ENCODE peak calls at places on chromosomes 1 and 21, in four cellular contexts. M, T, K and R are unnamed samples.

GRCh38 chr1:11196945-11197344 is 7.8 kb downstream of the ANGPTL7 start:
- DNase-seq in M (no peak), T (no peak), K (no peak), R (no peak)

GRCh38 chr1:169795687-169796086 is 980 bp upstream of the METTL18 start:
- DNase-seq in M (no peak), T (no peak), K (no peak), R (no peak)

GRCh38 chr1:225426395-225427248 is 1.2 kb downstream of the LBR start:
- DNase-seq in M (no peak), T (no peak), K (no peak), R (no peak)

GRCh38 chr1:6298530-6298929 is 37.6 kb upstream of the GPR153 start:
- DNase-seq in M (no peak), T (no peak), K (no peak), R (no peak)

GRCh38 chr1:36125129-36125991 is at the start of gene COL8A2:
- DNase-seq in M (no peak), T (no peak), K (no peak), R (no peak)

GRCh38 chr1:210686841-210687240 is 358.1 kb downstream of the HHAT start:
- DNase-seq in M (no peak), T (no peak), K (no peak), R (no peak)

GRCh38 chr1:234372011-234372757 is 1.1 kb upstream of the COA6 start:
- DNase-seq in M (no peak), T (no peak), K (no peak), R (no peak)

GRCh38 chr1:11749203-11749689 is 12.7 kb upstream of the C1orf167 start:
- DNase-seq in M (peak), T (peak), K (no peak), R (no peak)

GRCh38 chr1:95197616-95198252 is 36.3 kb upstream of the RWDD3 start:
- DNase-seq in M (no peak), T (no peak), K (no peak), R (no peak)

GRCh38 chr21:31624961-31625491 is 34.5 kb upstream of the SOD1 start:
- DNase-seq in M (no peak), T (peak), K (no peak), R (no peak)

GRCh38 chr21:31634993-31635392 is 24.5 kb upstream of the SOD1 start:
- DNase-seq in M (no peak), T (no peak), K (no peak), R (no peak)

GRCh38 chr21:31630062-31630711 is 29.3 kb upstream of the SOD1 start:
- DNase-seq in M (peak), T (peak), K (no peak), R (no peak)
- TF ChIP-seq JUND in M (peak), T (no peak), K (no peak), R (no peak)

GRCh38 chr1:63155437-63155836 is 166.9 kb upstream of the FOXD3 start:
- DNase-seq in M (no peak), T (no peak), K (no peak), R (no peak)

GRCh38 chr1:63147783-63148182 is 174.6 kb upstream of the FOXD3 start:
- DNase-seq in M (no peak), T (no peak), K (no peak), R (no peak)

GRCh38 chr1:63157085-63157484 is 165.3 kb upstream of the FOXD3 start:
- DNase-seq in M (no peak), T (no peak), K (no peak), R (no peak)

GRCh38 chr1:63148825-63149645 is 173.3 kb upstream of the FOXD3 start:
- DNase-seq in M (peak), T (peak), K (peak), R (peak)

DNA sequence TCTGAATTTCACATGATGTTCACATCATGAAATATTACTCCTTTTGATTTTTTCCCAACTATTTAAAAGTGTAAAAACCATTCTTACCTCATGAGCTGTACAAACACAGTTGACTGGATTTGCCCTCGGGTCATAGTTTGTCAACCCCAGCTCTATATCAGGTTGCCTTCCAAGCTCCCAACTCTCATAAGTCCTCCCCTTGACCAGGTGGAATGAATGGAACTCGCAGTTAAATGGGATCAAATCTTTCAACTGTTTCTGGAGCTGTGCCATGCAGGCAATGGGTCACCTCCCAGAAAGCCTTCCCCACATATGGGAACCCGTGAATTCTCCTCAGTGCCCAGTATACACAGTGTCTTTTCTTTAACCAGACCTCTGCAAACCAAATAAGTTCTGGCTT is 169.8 kb upstream of the FOXD3 start:
- DNase-seq in M (no peak), T (no peak), K (no peak), R (no peak)
- TF ChIP-seq JUND in M (no peak), T (no peak), K (no peak), R (no peak)

DNA sequence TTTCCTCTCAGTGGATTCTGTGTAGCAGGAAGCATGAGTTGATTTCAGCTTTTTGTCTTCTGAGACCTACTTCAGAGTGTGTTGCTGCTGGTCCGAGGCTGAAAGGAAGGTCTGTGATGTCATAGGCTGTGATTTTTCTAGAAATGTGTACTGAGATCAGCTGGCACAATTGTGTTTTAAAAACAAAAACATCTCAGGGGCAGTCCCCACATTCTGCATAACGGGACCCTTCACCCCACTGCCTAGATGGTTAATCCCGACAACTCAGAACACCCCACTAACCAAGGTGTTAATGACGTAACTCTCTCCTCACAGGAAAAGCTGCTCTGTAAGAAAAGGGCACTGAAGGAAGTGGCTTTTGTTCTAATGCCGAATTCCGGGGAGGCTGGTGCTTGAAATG is 59.8 kb upstream of the PPP2R5A start:
- DNase-seq in M (no peak), T (no peak), K (no peak), R (no peak)
- TF ChIP-seq JUND in M (no peak), T (no peak), K (no peak), R (no peak)

GRCh38 chr1:203425668-203425999 is 50.0 kb upstream of the PRELP start:
- DNase-seq in M (no peak), T (no peak), K (no peak), R (no peak)

GRCh38 chr1:203426349-203426748 is 49.3 kb upstream of the PRELP start:
- DNase-seq in M (no peak), T (no peak), K (no peak), R (no peak)

GRCh38 chr1:203422656-203423055 is 53.0 kb upstream of the PRELP start:
- DNase-seq in M (no peak), T (no peak), K (no peak), R (peak)

GRCh38 chr1:203424861-203425667 is 50.5 kb upstream of the PRELP start:
- DNase-seq in M (no peak), T (no peak), K (no peak), R (no peak)

DNA sequence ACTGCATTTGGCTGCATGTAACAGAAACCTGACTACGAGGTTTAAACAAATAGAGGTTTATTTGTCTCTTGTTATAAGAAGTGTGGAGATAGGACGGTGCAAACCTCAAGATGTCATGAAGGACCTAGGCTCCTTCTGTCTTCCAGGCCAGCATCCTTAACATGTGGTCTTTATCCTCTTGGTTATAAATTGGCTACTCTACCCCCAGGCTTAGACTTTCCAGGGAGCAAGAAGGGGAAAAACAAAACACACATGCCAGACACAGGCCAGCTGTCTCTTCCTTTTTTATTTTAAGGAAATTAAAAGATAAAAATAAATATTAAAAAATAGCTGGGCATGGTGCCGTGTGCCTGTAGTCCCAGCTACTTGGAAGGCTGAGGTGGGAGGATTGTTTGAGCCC is 51.3 kb upstream of the PRELP start:
- DNase-seq in M (no peak), T (no peak), K (no peak), R (no peak)
- TF ChIP-seq JUND in M (no peak), T (no peak), K (no peak), R (no peak)

GRCh38 chr1:94024109-94024792 is 96.7 kb downstream of the ABCA4 start:
- DNase-seq in M (no peak), T (no peak), K (no peak), R (no peak)

GRCh38 chr1:94017155-94017829 is 103.7 kb downstream of the ABCA4 start:
- DNase-seq in M (no peak), T (no peak), K (no peak), R (no peak)

GRCh38 chr1:94022471-94023189 is 98.3 kb downstream of the ABCA4 start:
- DNase-seq in M (no peak), T (peak), K (no peak), R (peak)

GRCh38 chr1:94019327-94019726 is 101.6 kb downstream of the ABCA4 start:
- DNase-seq in M (no peak), T (no peak), K (no peak), R (no peak)

DNA sequence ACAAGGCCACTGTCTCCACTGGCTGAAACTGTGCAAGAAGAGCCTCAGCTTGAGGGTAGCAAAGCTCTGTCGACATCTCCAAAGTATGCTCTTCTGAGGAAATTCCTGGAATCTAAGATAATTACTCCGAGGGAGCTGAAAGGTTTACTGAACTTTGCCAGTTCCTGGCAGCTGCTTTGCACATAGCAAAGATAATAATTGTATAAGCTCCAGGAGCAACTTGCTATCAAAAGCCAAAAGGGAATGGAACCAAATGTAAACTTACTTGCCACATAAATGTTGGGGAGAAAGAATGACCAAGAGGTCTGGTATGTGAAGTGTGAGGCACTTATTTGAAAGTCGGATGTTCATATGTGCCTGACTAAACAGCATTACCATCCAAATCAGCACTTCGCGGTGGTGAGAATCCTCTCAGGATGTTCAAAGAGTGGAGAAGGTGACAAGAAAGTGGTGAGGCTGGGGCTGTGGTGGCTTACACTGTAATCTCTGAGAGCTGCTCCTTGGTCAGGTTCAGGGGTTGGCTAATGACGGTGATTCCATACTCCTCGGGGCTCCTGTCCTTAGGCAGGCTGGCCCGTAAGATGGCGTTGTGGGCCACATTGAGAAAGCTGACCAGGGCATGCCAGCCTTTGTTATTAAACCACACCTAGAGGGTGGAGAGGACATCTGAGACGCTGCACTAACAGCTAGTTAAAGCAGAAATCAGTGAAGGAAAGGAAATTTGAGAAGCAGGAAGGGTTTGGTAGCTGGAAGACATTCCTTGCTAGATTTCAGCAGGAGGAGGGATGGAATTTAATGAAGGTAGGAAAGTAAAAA is 100.0 kb downstream of the ABCA4 start:
- DNase-seq in M (no peak), T (no peak), K (no peak), R (no peak)
- TF ChIP-seq JUND in M (no peak), T (no peak), K (no peak), R (no peak)